ENCODE peak calls at places on chromosomes 13 and 19, in ten cellular contexts. M is tibial artery; P is psoas muscle; H is NT2/D1; K is heart right ventricle; V is upper lobe of right lung; G is hepatocyte; X is CD4-positive, alpha-beta memory T cell; O is HAP-1; Y is GM12878. F is an unnamed sample. For H3K36me3, the result is how much of the 10 kb centered on the place peaks cover.

GRCh38 chr19:45632468-45633196 is 6.6 kb downstream of the EML2 start:
- DNase-seq in M (peak), P (peak), H (no peak), K (peak), V (peak), G (peak), X (no peak), O (no peak), Y (no peak), F (peak)

GRCh38 chr19:28424041-28424440 is 788.9 kb downstream of the UQCRFS1 start:
- DNase-seq in M (no peak), P (no peak), H (peak), K (no peak), V (no peak), G (no peak), X (no peak), O (no peak), Y (no peak), F (no peak)

GRCh38 chr19:29404015-29404414 is 121.8 kb upstream of the VSTM2B start:
- DNase-seq in M (no peak), P (no peak), H (no peak), K (no peak), V (no peak), G (no peak), X (no peak), O (no peak), Y (no peak), F (no peak)

GRCh38 chr19:10112037-10112751 is 701 bp downstream of the P2RY11 start:
- DNase-seq in M (no peak), P (no peak), H (no peak), K (no peak), V (peak), G (no peak), X (peak), O (no peak), Y (no peak), F (no peak)

GRCh38 chr19:55369651-55370304 is 485 bp downstream of the IL11 start:
- DNase-seq in M (no peak), P (no peak), H (peak), K (no peak), V (no peak), G (peak), X (peak), O (peak), Y (no peak), F (peak)

GRCh38 chr13:75771818-75772217 is 135.7 kb downstream of the LMO7 start:
- DNase-seq in M (no peak), P (no peak), H (no peak), K (no peak), V (no peak), G (no peak), X (no peak), O (no peak), Y (no peak), F (no peak)

GRCh38 chr19:46900341-46900740 is 39.5 kb downstream of the ARHGAP35 start:
- DNase-seq in M (no peak), P (no peak), H (no peak), K (no peak), V (no peak), G (no peak), X (no peak), O (no peak), Y (no peak), F (no peak)

GRCh38 chr19:49915271-49915670 is 13.7 kb upstream of the ATF5 start:
- DNase-seq in M (no peak), P (no peak), H (no peak), K (no peak), V (no peak), G (no peak), X (no peak), O (no peak), Y (no peak), F (no peak)

GRCh38 chr19:29690842-29691241 is 24.2 kb downstream of the C19orf12 start:
- DNase-seq in M (no peak), P (no peak), H (no peak), K (no peak), V (no peak), G (no peak), X (peak), O (peak), Y (no peak), F (no peak)

GRCh38 chr13:33876716-33877394 is 58.9 kb downstream of the RFC3 start:
- DNase-seq in M (no peak), P (no peak), H (no peak), K (no peak), V (no peak), G (no peak), X (no peak), O (no peak), Y (no peak), F (no peak)

GRCh38 chr19:33000510-33000909 is 28.5 kb downstream of the FAAP24 start:
- DNase-seq in M (no peak), P (no peak), H (no peak), K (no peak), V (no peak), G (no peak), X (peak), O (no peak), Y (no peak), F (no peak)

GRCh38 chr13:104592545-104593250 is 1526.5 kb upstream of the SLC10A2 start:
- DNase-seq in M (no peak), P (no peak), H (no peak), K (no peak), V (no peak), G (no peak), X (no peak), O (no peak), Y (no peak), F (no peak)

GRCh38 chr13:86464193-86464592 is 665.0 kb upstream of the SLITRK6 start:
- DNase-seq in M (no peak), P (no peak), H (no peak), K (no peak), V (no peak), G (no peak), X (no peak), O (peak), Y (no peak), F (no peak)

GRCh38 chr19:54014920-54015560 is 23.6 kb downstream of the CACNG6 start:
- DNase-seq in M (no peak), P (no peak), H (no peak), K (no peak), V (no peak), G (no peak), X (no peak), O (no peak), Y (no peak), F (no peak)

GRCh38 chr13:110520431-110521295 is 40.9 kb downstream of the RAB20 start:
- DNase-seq in M (peak), P (peak), H (no peak), K (peak), V (peak), G (peak), X (no peak), O (no peak), Y (no peak), F (peak)

GRCh38 chr19:8208710-8209110 is 460 bp upstream of the CERS4 start:
- DNase-seq in M (peak), P (no peak), H (no peak), K (no peak), V (no peak), G (no peak), X (no peak), O (no peak), Y (no peak), F (peak)

GRCh38 chr19:6887326-6887725 is at the start of gene ADGRE1:
- DNase-seq in M (no peak), P (no peak), H (no peak), K (no peak), V (no peak), G (no peak), X (no peak), O (no peak), Y (no peak), F (no peak)

GRCh38 chr19:46660601-46661019 is 372 bp downstream of the DACT3 start:
- DNase-seq in M (no peak), P (peak), H (no peak), K (peak), V (no peak), G (no peak), X (no peak), O (no peak), Y (no peak), F (no peak)

GRCh38 chr19:55684946-55685681 is 10.1 kb downstream of the EPN1 start:
- DNase-seq in M (no peak), P (peak), H (no peak), K (no peak), V (no peak), G (no peak), X (no peak), O (no peak), Y (no peak), F (no peak)

GRCh38 chr13:42272115-42272756 is at the start of gene AKAP11:
- DNase-seq in M (peak), P (peak), H (peak), K (peak), V (peak), G (peak), X (peak), O (peak), Y (no peak), F (peak)

DNA sequence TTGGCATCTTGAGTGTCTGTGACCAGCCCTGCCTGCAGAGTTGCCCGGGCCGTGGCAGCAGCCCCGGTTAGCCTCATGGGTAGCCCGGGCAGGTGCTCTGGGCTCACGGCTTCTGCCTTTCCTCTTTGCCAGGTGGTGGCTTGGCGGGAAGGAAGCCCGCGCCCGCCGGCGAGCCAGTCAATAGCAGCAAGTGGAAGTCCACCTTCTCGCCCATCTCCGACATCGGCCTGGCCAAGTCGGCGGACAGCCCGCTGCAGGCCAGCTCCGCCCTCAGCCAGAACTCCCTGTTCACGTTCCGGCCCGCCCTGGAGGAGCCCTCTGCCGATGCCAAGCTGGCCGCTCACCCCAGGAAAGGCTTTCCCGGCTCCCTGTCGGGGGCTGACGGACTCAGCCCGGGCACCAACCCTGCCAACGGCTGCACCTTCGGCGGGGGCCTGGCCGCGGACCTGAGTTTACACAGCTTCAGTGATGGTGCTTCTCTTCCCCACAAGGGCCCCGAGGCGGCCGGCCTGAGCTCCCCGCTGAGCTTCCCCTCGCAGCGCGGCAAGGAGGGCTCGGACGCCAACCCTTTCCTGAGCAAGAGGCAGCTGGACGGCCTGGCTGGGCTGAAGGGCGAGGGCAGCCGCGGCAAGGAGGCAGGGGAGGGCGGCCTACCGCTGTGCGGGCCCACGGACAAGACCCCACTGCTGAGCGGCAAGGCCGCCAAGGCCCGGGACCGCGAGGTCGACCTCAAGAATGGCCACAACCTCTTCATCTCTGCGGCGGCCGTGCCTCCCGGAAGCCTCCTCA is 9.9 kb downstream of the PLEKHJ1 start:
- DNase-seq in M (no peak), P (no peak), H (no peak), K (no peak), V (no peak), G (no peak), X (no peak), O (no peak), Y (no peak), F (no peak)
- H3K36me3 ChIP-seq in M (half or more), P (under half), H (half or more), K (under half), V (half or more), G (under half), X (under half), O (half or more), Y (under half), F (under half)

GRCh38 chr13:31867709-31868108 is 128.4 kb downstream of the RXFP2 start:
- DNase-seq in M (no peak), P (no peak), H (no peak), K (no peak), V (no peak), G (no peak), X (no peak), O (no peak), Y (no peak), F (no peak)
- H3K36me3 ChIP-seq in M (under half), P (under half), H (under half), K (under half), V (under half), G (under half), X (under half), O (under half), Y (under half), F (under half)

GRCh38 chr13:114284680-114285079 is 3.3 kb downstream of the UPF3A start:
- DNase-seq in M (no peak), P (no peak), H (no peak), K (no peak), V (no peak), G (no peak), X (no peak), O (no peak), Y (no peak), F (no peak)
- H3K36me3 ChIP-seq in M (under half), P (under half), H (half or more), K (under half), V (under half), G (under half), X (under half), O (under half), Y (under half), F (under half)

DNA sequence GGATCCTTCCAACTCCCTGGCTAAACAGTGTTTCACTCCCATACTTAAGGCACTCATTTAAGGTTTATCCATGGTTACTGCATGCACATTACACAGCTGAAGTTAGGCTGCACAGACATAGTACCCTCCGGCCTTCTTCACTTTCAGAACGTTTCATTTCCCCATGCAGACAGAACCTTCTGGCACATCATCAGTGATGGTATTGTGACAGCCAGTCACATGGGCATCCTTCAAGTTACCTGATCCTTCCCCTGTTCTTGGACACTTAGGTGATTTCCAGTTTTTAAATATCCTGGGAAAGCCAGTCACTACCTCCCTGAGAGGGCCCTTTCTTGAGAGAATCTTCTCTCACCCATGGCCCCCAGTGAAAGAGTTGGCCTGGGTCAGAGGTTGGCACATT is 9.1 kb downstream of the SMIM7 start:
- DNase-seq in M (no peak), P (no peak), H (no peak), K (no peak), V (no peak), G (no peak), X (no peak), O (no peak), Y (no peak), F (no peak)
- H3K36me3 ChIP-seq in M (half or more), P (under half), H (half or more), K (under half), V (half or more), G (under half), X (half or more), O (half or more), Y (under half), F (under half)

F was measured in testis.